ENCODE peak calls at places on chromosomes 3 and 15, in nine cellular contexts. K, B, G, H, A, M, O, X and E are unnamed samples.
A peak's percentile ranks its signal among the peaks of the same experiment; 100 is the strongest.

GRCh38 chr3:48415251-48415953 is 14.5 kb downstream of the PLXNB1 start:
- DNase-seq in O (no peak), H (no peak), M (no peak), X (no peak), G (no peak), K (no peak), A (no peak), B (no peak), E (no peak)

GRCh38 chr15:68808091-68808490 is 12.6 kb downstream of the ANP32A start:
- DNase-seq in H (no peak), K (no peak), X (no peak), B (no peak), M (no peak), O (no peak), G (no peak), A (no peak), E (no peak)

GRCh38 chr3:184380627-184381260 is 890 bp downstream of the CHRD start:
- DNase-seq in O (no peak), B (no peak), H (no peak), K (no peak), X (no peak), A (no peak), M (no peak), G (no peak), E (no peak)

GRCh38 chr3:70049761-70050160 is 50.2 kb downstream of the SAMMSON start:
- DNase-seq in B (no peak), M (no peak), H (no peak), G (no peak), X (no peak), O (no peak), A (no peak), K (no peak), E (no peak)

GRCh38 chr3:170614214-170614966 is 28.5 kb upstream of the SLC7A14 start:
- DNase-seq in A (no peak), M (no peak), H (peak; percentile 34), K (no peak), X (no peak), B (no peak), O (no peak), G (peak; percentile 78), E (no peak)

GRCh38 chr3:63364495-63364894 is 86.4 kb downstream of the SYNPR start:
- DNase-seq in H (no peak), O (no peak), A (no peak), X (no peak), K (no peak), B (no peak), G (peak; percentile 12), M (no peak), E (no peak)

GRCh38 chr3:151863611-151864010 is 9.8 kb upstream of the SUCNR1 start:
- DNase-seq in A (no peak), H (no peak), M (no peak), K (no peak), O (no peak), G (no peak), B (no peak), X (no peak), E (no peak)

GRCh38 chr3:150324825-150325224 is 83.3 kb upstream of the TSC22D2 start:
- DNase-seq in M (no peak), B (no peak), K (no peak), A (no peak), O (no peak), H (no peak), X (no peak), G (no peak), E (no peak)

GRCh38 chr3:126441256-126441880 is 34.3 kb downstream of the ZXDC start:
- DNase-seq in X (no peak), M (no peak), K (no peak), H (no peak), G (no peak), B (no peak), A (no peak), O (no peak), E (no peak)

GRCh38 chr3:188084751-188085595 is 69.0 kb upstream of the LPP start:
- DNase-seq in M (no peak), O (peak; percentile 88), H (no peak), K (no peak), G (no peak), B (no peak), X (no peak), A (no peak), E (no peak)

GRCh38 chr3:125325746-125326145 is 49.4 kb downstream of the ZNF148 start:
- DNase-seq in H (no peak), M (no peak), K (no peak), O (no peak), B (no peak), G (no peak), A (no peak), X (no peak), E (no peak)

GRCh38 chr15:50353251-50353998 is 1.6 kb downstream of the GABPB1 start:
- DNase-seq in M (no peak), H (no peak), B (no peak), A (no peak), G (peak; percentile 45), K (no peak), X (no peak), O (peak; percentile 40), E (peak; percentile 50)

GRCh38 chr15:75782926-75783325 is 60.3 kb upstream of the UBE2Q2 start:
- DNase-seq in H (no peak), G (no peak), A (no peak), O (no peak), M (no peak), K (no peak), X (no peak), B (no peak), E (no peak)

GRCh38 chr3:145673790-145674189 is 487.2 kb downstream of the PLOD2 start:
- DNase-seq in O (no peak), X (no peak), G (no peak), K (no peak), B (no peak), H (no peak), A (no peak), M (no peak), E (no peak)

GRCh38 chr3:102161362-102162006 is 273.3 kb upstream of the ZPLD1 start:
- DNase-seq in X (no peak), A (no peak), B (no peak), H (no peak), O (no peak), G (no peak), K (no peak), M (no peak), E (no peak)

GRCh38 chr3:46851364-46852328 is 11.6 kb downstream of the MYL3 start:
- DNase-seq in G (no peak), M (no peak), X (no peak), O (no peak), H (no peak), A (peak; percentile 1), K (no peak), B (no peak), E (no peak)

GRCh38 chr15:66766282-66767228 is 64.5 kb downstream of the SMAD6 start:
- DNase-seq in A (no peak), M (no peak), O (no peak), G (peak; percentile 35), X (no peak), B (no peak), K (no peak), H (peak; percentile 0), E (no peak)